ENCODE peak calls at places on chromosomes 6 and 20, in five cellular contexts. Y, Z, W, P and M are unnamed samples.

GRCh38 chr6:170108890-170109587 is 181.8 kb downstream of the DLL1 start:
- DNase-seq in Y (peak), Z (no peak), W (no peak), P (no peak), M (no peak)

GRCh38 chr6:167934426-167934864 is 63.0 kb upstream of the KIF25 start:
- DNase-seq in Y (no peak), Z (no peak), W (no peak), P (peak), M (no peak)

GRCh38 chr6:145235207-145235606 is 500.1 kb downstream of the EPM2A start:
- DNase-seq in Y (no peak), Z (no peak), W (no peak), P (no peak), M (no peak)

GRCh38 chr20:62120990-62121775 is 1.1 kb upstream of the LSM14B start:
- DNase-seq in Y (no peak), Z (no peak), W (no peak), P (peak), M (no peak)

GRCh38 chr20:51022803-51023616 is at the start of gene KCNG1:
- DNase-seq in Y (peak), Z (no peak), W (peak), P (peak), M (peak)

GRCh38 chr6:111808493-111808892 is 64.8 kb downstream of the FYN start:
- DNase-seq in Y (no peak), Z (no peak), W (no peak), P (no peak), M (no peak)

GRCh38 chr20:38573381-38573780 is 7.6 kb upstream of the ADIG start:
- DNase-seq in Y (no peak), Z (no peak), W (no peak), P (no peak), M (no peak)

GRCh38 chr6:125919618-125920017 is 37.0 kb upstream of the HINT3 start:
- DNase-seq in Y (no peak), Z (no peak), W (no peak), P (no peak), M (no peak)

GRCh38 chr20:51767867-51768758 is at the start of gene ATP9A:
- DNase-seq in Y (peak), Z (no peak), W (peak), P (peak), M (peak)

GRCh38 chr6:86153529-86153928 is 510.8 kb upstream of the SYNCRIP start:
- DNase-seq in Y (no peak), Z (no peak), W (no peak), P (no peak), M (no peak)

GRCh38 chr6:96923871-96924493 is 546 bp upstream of the KLHL32 start:
- DNase-seq in Y (peak), Z (no peak), W (peak), P (no peak), M (no peak)

GRCh38 chr6:41917528-41917927 is 3.4 kb downstream of the MED20 start:
- DNase-seq in Y (peak), Z (no peak), W (no peak), P (no peak), M (no peak)

GRCh38 chr6:157305676-157306653 is 17.4 kb downstream of the TMEM242 start:
- DNase-seq in Y (no peak), Z (no peak), W (no peak), P (no peak), M (no peak)

GRCh38 chr6:140051521-140052455 is 677.3 kb upstream of the CITED2 start:
- DNase-seq in Y (peak), Z (no peak), W (no peak), P (no peak), M (no peak)

GRCh38 chr6:157143171-157143884 is 180.0 kb downstream of the TMEM242 start:
- DNase-seq in Y (peak), Z (no peak), W (no peak), P (no peak), M (no peak)

GRCh38 chr20:52236292-52236691 is 44.7 kb upstream of the ZFP64 start:
- DNase-seq in Y (no peak), Z (no peak), W (no peak), P (no peak), M (no peak)

GRCh38 chr6:26743941-26744699 is 84.6 kb upstream of the ZNF322 start:
- DNase-seq in Y (no peak), Z (no peak), W (no peak), P (no peak), M (no peak)

GRCh38 chr6:61809004-61809595 is 476.9 kb downstream of the KHDRBS2 start:
- DNase-seq in Y (no peak), Z (no peak), W (peak), P (no peak), M (peak)

GRCh38 chr6:53429401-53429800 is 80.7 kb upstream of the ELOVL5 start:
- DNase-seq in Y (no peak), Z (no peak), W (no peak), P (no peak), M (no peak)

GRCh38 chr6:121597654-121598053 is 162.2 kb downstream of the GJA1 start:
- DNase-seq in Y (peak), Z (no peak), W (no peak), P (no peak), M (no peak)

GRCh38 chr6:139062921-139063320 is 34.4 kb downstream of the ABRACL start:
- DNase-seq in Y (no peak), Z (no peak), W (no peak), P (no peak), M (no peak)

GRCh38 chr6:149140137-149140909 is 177.2 kb upstream of the TAB2 start:
- DNase-seq in Y (no peak), Z (no peak), W (no peak), P (no peak), M (peak)

GRCh38 chr20:10667560-10668167 is 6.1 kb downstream of the JAG1 start:
- DNase-seq in Y (no peak), Z (no peak), W (peak), P (no peak), M (no peak)

GRCh38 chr20:53915459-53916172 is 154.8 kb downstream of the BCAS1 start:
- DNase-seq in Y (peak), Z (peak), W (peak), P (peak), M (peak)

GRCh38 chr6:89638320-89639195 is at the start of gene LYRM2:
- DNase-seq in Y (peak), Z (peak), W (peak), P (peak), M (peak)

GRCh38 chr6:1379810-1380198 is 9.6 kb upstream of the FOXF2 start:
- DNase-seq in Y (no peak), Z (no peak), W (no peak), P (no peak), M (no peak)

GRCh38 chr6:140779341-140779740 is 1353.4 kb upstream of the GJE1 start:
- DNase-seq in Y (no peak), Z (no peak), W (no peak), P (no peak), M (no peak)

GRCh38 chr6:160202411-160202810 is 56.2 kb downstream of the SLC22A2 start:
- DNase-seq in Y (no peak), Z (no peak), W (no peak), P (no peak), M (no peak)

GRCh38 chr6:136085370-136086115 is 164.6 kb downstream of the MTFR2 start:
- DNase-seq in Y (peak), Z (no peak), W (no peak), P (no peak), M (no peak)

GRCh38 chr6:26329763-26330511 is 35.1 kb upstream of the BTN3A2 start:
- DNase-seq in Y (peak), Z (no peak), W (peak), P (peak), M (no peak)

GRCh38 chr6:169701218-169701952 is 444 bp downstream of the WDR27 start:
- DNase-seq in Y (no peak), Z (no peak), W (peak), P (peak), M (no peak)

GRCh38 chr6:50807035-50807434 is 11.6 kb upstream of the TFAP2B start:
- DNase-seq in Y (no peak), Z (no peak), W (no peak), P (no peak), M (no peak)

GRCh38 chr20:21189761-21190523 is 64.1 kb downstream of the KIZ start:
- DNase-seq in Y (no peak), Z (no peak), W (peak), P (no peak), M (no peak)

GRCh38 chr6:68876792-68877493 is 241.9 kb downstream of the ADGRB3 start:
- DNase-seq in Y (no peak), Z (no peak), W (peak), P (no peak), M (peak)

GRCh38 chr6:14476793-14477531 is 359.4 kb downstream of the CD83 start:
- DNase-seq in Y (peak), Z (no peak), W (no peak), P (peak), M (no peak)